ENCODE peak calls at places on chromosome 12, in seven cellular contexts. One of them, this sample, is unnamed.

GRCh38 chr12:28955491-28955890 is 193.6 kb upstream of the FAR2 start:
- DNase-seq in mesenchymal stem cell: no peak
- DNase-seq in IMR-90: peak; percentile 45
- DNase-seq in trophoblast cell: no peak
- DNase-seq in neuronal stem cell: no peak
- DNase-seq in H1: no peak
- DNase-seq in H9: no peak
- DNase-seq in this sample: no peak

GRCh38 chr12:109864916-109865315 is 15.4 kb downstream of the GLTP start:
- DNase-seq in IMR-90: no peak
- DNase-seq in H1: no peak
- DNase-seq in H9: no peak
- DNase-seq in mesenchymal stem cell: no peak
- DNase-seq in neuronal stem cell: no peak
- DNase-seq in trophoblast cell: peak; percentile 53
- DNase-seq in this sample: peak; percentile 61

GRCh38 chr12:25503666-25504065 is 49.4 kb downstream of the LMNTD1 start:
- DNase-seq in mesenchymal stem cell: no peak
- DNase-seq in neuronal stem cell: no peak
- DNase-seq in H9: no peak
- DNase-seq in trophoblast cell: no peak
- DNase-seq in IMR-90: no peak
- DNase-seq in H1: no peak
- DNase-seq in this sample: no peak

GRCh38 chr12:70427611-70428010 is 61.5 kb downstream of the KCNMB4 start:
- DNase-seq in neuronal stem cell: no peak
- DNase-seq in H1: no peak
- DNase-seq in IMR-90: no peak
- DNase-seq in trophoblast cell: peak; percentile 40
- DNase-seq in H9: no peak
- DNase-seq in mesenchymal stem cell: no peak
- DNase-seq in this sample: no peak

GRCh38 chr12:40921563-40922163 is 229.4 kb downstream of the CNTN1 start:
- DNase-seq in mesenchymal stem cell: peak; percentile 25
- DNase-seq in H1: no peak
- DNase-seq in trophoblast cell: no peak
- DNase-seq in IMR-90: peak; percentile 19
- DNase-seq in neuronal stem cell: no peak
- DNase-seq in H9: no peak
- DNase-seq in this sample: peak; percentile 12

GRCh38 chr12:64385019-64385418 is 5.5 kb downstream of the C12orf56 start:
- DNase-seq in mesenchymal stem cell: no peak
- DNase-seq in neuronal stem cell: no peak
- DNase-seq in H1: no peak
- DNase-seq in IMR-90: no peak
- DNase-seq in H9: no peak
- DNase-seq in trophoblast cell: no peak
- DNase-seq in this sample: no peak

GRCh38 chr12:100666588-100666987 is 93.1 kb downstream of the GAS2L3 start:
- DNase-seq in H1: no peak
- DNase-seq in neuronal stem cell: no peak
- DNase-seq in H9: peak; percentile 54
- DNase-seq in trophoblast cell: no peak
- DNase-seq in mesenchymal stem cell: no peak
- DNase-seq in IMR-90: no peak
- DNase-seq in this sample: peak; percentile 51

GRCh38 chr12:82857276-82857675 is 170.6 kb downstream of the TMTC2 start:
- DNase-seq in trophoblast cell: no peak
- DNase-seq in H9: peak; percentile 34
- DNase-seq in mesenchymal stem cell: no peak
- DNase-seq in neuronal stem cell: no peak
- DNase-seq in IMR-90: no peak
- DNase-seq in H1: no peak
- DNase-seq in this sample: no peak

GRCh38 chr12:71157601-71158233 is at the start of gene TSPAN8:
- DNase-seq in H1: no peak
- DNase-seq in H9: no peak
- DNase-seq in IMR-90: no peak
- DNase-seq in trophoblast cell: no peak
- DNase-seq in mesenchymal stem cell: no peak
- DNase-seq in neuronal stem cell: no peak
- DNase-seq in this sample: no peak

GRCh38 chr12:95701275-95701674 is 89.3 kb downstream of the NTN4 start:
- DNase-seq in IMR-90: peak; percentile 60
- DNase-seq in H1: no peak
- DNase-seq in trophoblast cell: no peak
- DNase-seq in H9: no peak
- DNase-seq in neuronal stem cell: no peak
- DNase-seq in mesenchymal stem cell: peak; percentile 6
- DNase-seq in this sample: no peak

GRCh38 chr12:107431942-107432341 is 253.7 kb upstream of the PWP1 start:
- DNase-seq in trophoblast cell: no peak
- DNase-seq in H1: no peak
- DNase-seq in mesenchymal stem cell: no peak
- DNase-seq in H9: no peak
- DNase-seq in IMR-90: no peak
- DNase-seq in neuronal stem cell: no peak
- DNase-seq in this sample: no peak

GRCh38 chr12:98401427-98401826 is 114.0 kb upstream of the TMPO start:
- DNase-seq in trophoblast cell: no peak
- DNase-seq in H1: no peak
- DNase-seq in H9: no peak
- DNase-seq in IMR-90: no peak
- DNase-seq in mesenchymal stem cell: peak; percentile 30
- DNase-seq in neuronal stem cell: no peak
- DNase-seq in this sample: no peak

GRCh38 chr12:14723763-14724162 is 27.4 kb upstream of the GUCY2C start:
- DNase-seq in IMR-90: peak; percentile 58
- DNase-seq in trophoblast cell: peak; percentile 53
- DNase-seq in H9: peak; percentile 73
- DNase-seq in mesenchymal stem cell: peak; percentile 52
- DNase-seq in H1: no peak
- DNase-seq in neuronal stem cell: peak; percentile 9
- DNase-seq in this sample: peak; percentile 66

GRCh38 chr12:49843411-49843810 is 505 bp upstream of the BCDIN3D start:
- DNase-seq in IMR-90: no peak
- DNase-seq in H1: no peak
- DNase-seq in mesenchymal stem cell: no peak
- DNase-seq in neuronal stem cell: no peak
- DNase-seq in trophoblast cell: no peak
- DNase-seq in H9: no peak
- DNase-seq in this sample: no peak

GRCh38 chr12:32896438-32897275 is at the start of gene PKP2:
- DNase-seq in H1: peak; percentile 70
- DNase-seq in neuronal stem cell: peak; percentile 69
- DNase-seq in H9: peak; percentile 97
- DNase-seq in mesenchymal stem cell: peak; percentile 45
- DNase-seq in trophoblast cell: peak; percentile 99
- DNase-seq in IMR-90: no peak
- DNase-seq in this sample: peak; percentile 91

GRCh38 chr12:2596441-2596840 is 198.3 kb upstream of the FKBP4 start:
- DNase-seq in trophoblast cell: no peak
- DNase-seq in mesenchymal stem cell: no peak
- DNase-seq in H1: no peak
- DNase-seq in neuronal stem cell: no peak
- DNase-seq in IMR-90: no peak
- DNase-seq in H9: no peak
- DNase-seq in this sample: no peak

GRCh38 chr12:2593045-2593444 is 201.7 kb upstream of the FKBP4 start:
- DNase-seq in H9: no peak
- DNase-seq in mesenchymal stem cell: no peak
- DNase-seq in H1: no peak
- DNase-seq in IMR-90: no peak
- DNase-seq in neuronal stem cell: no peak
- DNase-seq in trophoblast cell: no peak
- DNase-seq in this sample: no peak

DNA sequence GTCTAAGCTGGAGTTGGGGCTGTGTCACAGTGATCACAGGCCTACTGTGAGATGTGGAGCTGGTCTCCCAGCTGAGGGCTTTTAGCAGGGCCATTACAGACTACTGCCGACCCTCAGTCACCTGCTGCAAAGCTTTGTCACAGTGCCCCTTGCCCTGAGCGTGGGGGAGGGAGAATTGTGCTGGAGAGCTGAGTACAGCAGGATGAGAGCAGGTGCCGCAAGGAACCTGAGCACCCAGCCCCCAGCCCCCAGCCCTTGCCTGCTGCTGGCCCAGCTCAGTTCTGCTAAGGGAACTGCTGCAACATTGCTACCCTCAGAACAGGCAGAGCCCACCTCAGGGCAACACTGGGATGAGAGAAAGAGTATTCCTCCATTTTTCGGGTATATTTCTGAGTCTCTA is 196.8 kb upstream of the FKBP4 start:
- DNase-seq in IMR-90: no peak
- DNase-seq in trophoblast cell: no peak
- DNase-seq in mesenchymal stem cell: no peak
- DNase-seq in H1: no peak
- DNase-seq in H9: no peak
- DNase-seq in neuronal stem cell: no peak
- DNase-seq in this sample: no peak
- H3K23ac ChIP-seq in IMR-90: no peak overlapping the region
- H3K23ac ChIP-seq in trophoblast cell: no peak overlapping the region
- H3K23ac ChIP-seq in mesenchymal stem cell: no peak overlapping the region
- H3K23ac ChIP-seq in H1: no peak overlapping the region
- H3K23ac ChIP-seq in H9: no peak overlapping the region
- H3K23ac ChIP-seq in neuronal stem cell: no peak overlapping the region
- H3K23ac ChIP-seq in this sample: no peak overlapping the region

GRCh38 chr12:93602897-93603668 is 30.6 kb downstream of the SOCS2 start:
- DNase-seq in neuronal stem cell: no peak
- DNase-seq in mesenchymal stem cell: no peak
- DNase-seq in IMR-90: no peak
- DNase-seq in H1: no peak
- DNase-seq in trophoblast cell: no peak
- DNase-seq in H9: no peak
- DNase-seq in this sample: no peak
- H3K27ac ChIP-seq in neuronal stem cell: no peak overlapping the region
- H3K27ac ChIP-seq in mesenchymal stem cell: no peak overlapping the region
- H3K27ac ChIP-seq in IMR-90: no peak overlapping the region
- H3K27ac ChIP-seq in H1: no peak overlapping the region
- H3K27ac ChIP-seq in trophoblast cell: no peak overlapping the region
- H3K27ac ChIP-seq in H9: no peak overlapping the region
- H3K27ac ChIP-seq in this sample: no peak overlapping the region

GRCh38 chr12:17371491-17372290 is 718.3 kb downstream of the RERGL start:
- DNase-seq in H9: no peak
- DNase-seq in H1: no peak
- DNase-seq in neuronal stem cell: no peak
- DNase-seq in mesenchymal stem cell: no peak
- DNase-seq in IMR-90: no peak
- DNase-seq in trophoblast cell: no peak
- DNase-seq in this sample: no peak
- H3K23ac ChIP-seq in H9: no peak overlapping the region
- H3K23ac ChIP-seq in H1: no peak overlapping the region
- H3K23ac ChIP-seq in neuronal stem cell: no peak overlapping the region
- H3K23ac ChIP-seq in mesenchymal stem cell: no peak overlapping the region
- H3K23ac ChIP-seq in IMR-90: no peak overlapping the region
- H3K23ac ChIP-seq in trophoblast cell: no peak overlapping the region
- H3K23ac ChIP-seq in this sample: no peak overlapping the region

GRCh38 chr12:113077859-113078256 is 21.3 kb downstream of the DTX1 start:
- DNase-seq in H9: no peak
- DNase-seq in trophoblast cell: no peak
- DNase-seq in IMR-90: no peak
- DNase-seq in mesenchymal stem cell: no peak
- DNase-seq in neuronal stem cell: no peak
- DNase-seq in H1: no peak
- DNase-seq in this sample: no peak

GRCh38 chr12:113072136-113072535 is 15.6 kb downstream of the DTX1 start:
- DNase-seq in trophoblast cell: no peak
- DNase-seq in neuronal stem cell: no peak
- DNase-seq in H1: no peak
- DNase-seq in mesenchymal stem cell: no peak
- DNase-seq in IMR-90: no peak
- DNase-seq in H9: no peak
- DNase-seq in this sample: no peak

GRCh38 chr12:113073586-113073985 is 17.1 kb downstream of the DTX1 start:
- DNase-seq in IMR-90: no peak
- DNase-seq in H9: no peak
- DNase-seq in trophoblast cell: no peak
- DNase-seq in neuronal stem cell: no peak
- DNase-seq in H1: no peak
- DNase-seq in mesenchymal stem cell: no peak
- DNase-seq in this sample: no peak

GRCh38 chr12:113077057-113077858 is 20.7 kb downstream of the DTX1 start:
- DNase-seq in H9: no peak
- DNase-seq in mesenchymal stem cell: no peak
- DNase-seq in trophoblast cell: no peak
- DNase-seq in neuronal stem cell: no peak
- DNase-seq in IMR-90: no peak
- DNase-seq in H1: no peak
- DNase-seq in this sample: peak; percentile 51

GRCh38 chr12:113075137-113075683 is 18.7 kb downstream of the DTX1 start:
- DNase-seq in neuronal stem cell: no peak
- DNase-seq in H9: no peak
- DNase-seq in H1: no peak
- DNase-seq in trophoblast cell: no peak
- DNase-seq in IMR-90: no peak
- DNase-seq in mesenchymal stem cell: no peak
- DNase-seq in this sample: no peak
- H3K27ac ChIP-seq in neuronal stem cell: no peak overlapping the region
- H3K27ac ChIP-seq in H9: no peak overlapping the region
- H3K27ac ChIP-seq in H1: no peak overlapping the region
- H3K27ac ChIP-seq in trophoblast cell: no peak overlapping the region
- H3K27ac ChIP-seq in IMR-90: no peak overlapping the region
- H3K27ac ChIP-seq in mesenchymal stem cell: no peak overlapping the region
- H3K27ac ChIP-seq in this sample: no peak overlapping the region

GRCh38 chr12:46652692-46653091 is 173.1 kb downstream of the SLC38A4 start:
- DNase-seq in neuronal stem cell: no peak
- DNase-seq in IMR-90: no peak
- DNase-seq in H9: no peak
- DNase-seq in H1: no peak
- DNase-seq in trophoblast cell: no peak
- DNase-seq in mesenchymal stem cell: no peak
- DNase-seq in this sample: no peak

GRCh38 chr12:46649433-46649832 is 176.4 kb downstream of the SLC38A4 start:
- DNase-seq in mesenchymal stem cell: no peak
- DNase-seq in trophoblast cell: no peak
- DNase-seq in IMR-90: no peak
- DNase-seq in H1: no peak
- DNase-seq in neuronal stem cell: no peak
- DNase-seq in H9: no peak
- DNase-seq in this sample: no peak

GRCh38 chr12:46647034-46647433 is 178.8 kb downstream of the SLC38A4 start:
- DNase-seq in mesenchymal stem cell: no peak
- DNase-seq in H1: no peak
- DNase-seq in neuronal stem cell: no peak
- DNase-seq in trophoblast cell: no peak
- DNase-seq in IMR-90: no peak
- DNase-seq in H9: no peak
- DNase-seq in this sample: no peak

GRCh38 chr12:46653311-46653710 is 172.5 kb downstream of the SLC38A4 start:
- DNase-seq in H1: no peak
- DNase-seq in mesenchymal stem cell: no peak
- DNase-seq in H9: no peak
- DNase-seq in neuronal stem cell: no peak
- DNase-seq in IMR-90: no peak
- DNase-seq in trophoblast cell: no peak
- DNase-seq in this sample: no peak

DNA sequence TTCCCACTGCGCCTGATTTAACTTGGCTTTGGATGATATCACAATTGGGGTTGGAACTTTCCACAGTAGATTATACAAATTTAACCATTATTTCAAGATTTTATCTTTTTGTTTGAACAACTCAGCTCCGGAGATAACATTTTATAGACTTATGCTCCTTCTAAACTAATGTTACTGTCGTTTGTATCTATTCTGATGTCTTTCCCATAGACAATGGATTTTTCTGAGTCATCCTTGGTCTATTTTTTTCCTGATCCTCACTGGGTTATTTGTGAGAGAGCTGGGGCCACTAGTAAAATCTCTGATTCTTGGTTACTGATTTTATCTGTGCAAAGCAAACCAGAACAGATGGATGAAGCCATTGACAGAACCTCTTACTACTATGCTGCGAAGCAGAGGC is 175.1 kb downstream of the SLC38A4 start:
- DNase-seq in mesenchymal stem cell: no peak
- DNase-seq in trophoblast cell: no peak
- DNase-seq in H9: no peak
- DNase-seq in neuronal stem cell: no peak
- DNase-seq in IMR-90: no peak
- DNase-seq in H1: no peak
- DNase-seq in this sample: no peak
- H3K23ac ChIP-seq in mesenchymal stem cell: no peak overlapping the region
- H3K23ac ChIP-seq in trophoblast cell: no peak overlapping the region
- H3K23ac ChIP-seq in H9: no peak overlapping the region
- H3K23ac ChIP-seq in neuronal stem cell: no peak overlapping the region
- H3K23ac ChIP-seq in IMR-90: no peak overlapping the region
- H3K23ac ChIP-seq in H1: no peak overlapping the region
- H3K23ac ChIP-seq in this sample: no peak overlapping the region

This sample was measured in mesendoderm.